ENCODE peak calls at places on chromosomes 12 and 14, in seven cellular contexts. One of them, this sample, is unnamed.

GRCh38 chr14:35879654-35880249 is 53.6 kb downstream of the BRMS1L start:
- DNase-seq in glutamatergic neuron: no peak
- DNase-seq in AG04450: no peak
- DNase-seq in SK-N-SH: peak; percentile 39
- DNase-seq in neural progenitor cell: peak; percentile 18
- DNase-seq in neural crest cell: no peak
- DNase-seq in keratinocyte: no peak
- DNase-seq in this sample: no peak

GRCh38 chr14:100555436-100556067 is 31.7 kb downstream of the BEGAIN start:
- DNase-seq in glutamatergic neuron: no peak
- DNase-seq in AG04450: no peak
- DNase-seq in SK-N-SH: no peak
- DNase-seq in neural progenitor cell: no peak
- DNase-seq in neural crest cell: no peak
- DNase-seq in keratinocyte: no peak
- DNase-seq in this sample: no peak

GRCh38 chr12:60930146-60930545 is 1330.1 kb upstream of the USP15 start:
- DNase-seq in glutamatergic neuron: no peak
- DNase-seq in AG04450: no peak
- DNase-seq in SK-N-SH: no peak
- DNase-seq in neural progenitor cell: no peak
- DNase-seq in neural crest cell: no peak
- DNase-seq in keratinocyte: no peak
- DNase-seq in this sample: no peak

GRCh38 chr14:103542545-103543088 is 13.6 kb downstream of the TRMT61A start:
- DNase-seq in glutamatergic neuron: peak; percentile 94
- DNase-seq in AG04450: no peak
- DNase-seq in SK-N-SH: peak; percentile 67
- DNase-seq in neural progenitor cell: peak; percentile 97
- DNase-seq in neural crest cell: peak; percentile 83
- DNase-seq in keratinocyte: no peak
- DNase-seq in this sample: no peak

GRCh38 chr14:89256951-89257350 is 160.1 kb downstream of the FOXN3 start:
- DNase-seq in glutamatergic neuron: no peak
- DNase-seq in AG04450: no peak
- DNase-seq in SK-N-SH: no peak
- DNase-seq in neural progenitor cell: no peak
- DNase-seq in neural crest cell: no peak
- DNase-seq in keratinocyte: no peak
- DNase-seq in this sample: no peak

GRCh38 chr12:11702959-11703358 is 53.5 kb downstream of the ETV6 start:
- DNase-seq in glutamatergic neuron: no peak
- DNase-seq in AG04450: no peak
- DNase-seq in SK-N-SH: no peak
- DNase-seq in neural progenitor cell: no peak
- DNase-seq in neural crest cell: no peak
- DNase-seq in keratinocyte: no peak
- DNase-seq in this sample: no peak

GRCh38 chr12:121789800-121790748 is 3.4 kb downstream of the RHOF start:
- DNase-seq in glutamatergic neuron: no peak
- DNase-seq in AG04450: no peak
- DNase-seq in SK-N-SH: no peak
- DNase-seq in neural progenitor cell: no peak
- DNase-seq in neural crest cell: no peak
- DNase-seq in keratinocyte: no peak
- DNase-seq in this sample: no peak

GRCh38 chr12:80282761-80283160 is 161.3 kb upstream of the PTPRQ start:
- DNase-seq in glutamatergic neuron: no peak
- DNase-seq in AG04450: no peak
- DNase-seq in SK-N-SH: no peak
- DNase-seq in neural progenitor cell: no peak
- DNase-seq in neural crest cell: no peak
- DNase-seq in keratinocyte: no peak
- DNase-seq in this sample: no peak

GRCh38 chr12:120292411-120292660 is 633 bp upstream of the RNU4-2 start:
- DNase-seq in glutamatergic neuron: no peak
- DNase-seq in AG04450: no peak
- DNase-seq in SK-N-SH: no peak
- DNase-seq in neural progenitor cell: no peak
- DNase-seq in neural crest cell: no peak
- DNase-seq in keratinocyte: no peak
- DNase-seq in this sample: no peak

GRCh38 chr14:61889914-61890351 is 127.7 kb downstream of the SNAPC1 start:
- DNase-seq in glutamatergic neuron: no peak
- DNase-seq in AG04450: no peak
- DNase-seq in SK-N-SH: no peak
- DNase-seq in neural progenitor cell: no peak
- DNase-seq in neural crest cell: no peak
- DNase-seq in keratinocyte: no peak
- DNase-seq in this sample: no peak

GRCh38 chr14:104436741-104437701 is 142.5 kb upstream of the C14orf180 start:
- DNase-seq in glutamatergic neuron: no peak
- DNase-seq in AG04450: no peak
- DNase-seq in SK-N-SH: peak; percentile 82
- DNase-seq in neural progenitor cell: no peak
- DNase-seq in neural crest cell: no peak
- DNase-seq in keratinocyte: no peak
- DNase-seq in this sample: no peak

GRCh38 chr14:105141486-105142281 is 26.9 kb downstream of the JAG2 start:
- DNase-seq in glutamatergic neuron: no peak
- DNase-seq in AG04450: no peak
- DNase-seq in SK-N-SH: no peak
- DNase-seq in neural progenitor cell: no peak
- DNase-seq in neural crest cell: no peak
- DNase-seq in keratinocyte: no peak
- DNase-seq in this sample: no peak

GRCh38 chr14:104085032-104085888 is at the start of gene ASPG:
- DNase-seq in glutamatergic neuron: peak; percentile 52
- DNase-seq in AG04450: no peak
- DNase-seq in SK-N-SH: peak; percentile 50
- DNase-seq in neural progenitor cell: peak; percentile 79
- DNase-seq in neural crest cell: no peak
- DNase-seq in keratinocyte: no peak
- DNase-seq in this sample: no peak

DNA sequence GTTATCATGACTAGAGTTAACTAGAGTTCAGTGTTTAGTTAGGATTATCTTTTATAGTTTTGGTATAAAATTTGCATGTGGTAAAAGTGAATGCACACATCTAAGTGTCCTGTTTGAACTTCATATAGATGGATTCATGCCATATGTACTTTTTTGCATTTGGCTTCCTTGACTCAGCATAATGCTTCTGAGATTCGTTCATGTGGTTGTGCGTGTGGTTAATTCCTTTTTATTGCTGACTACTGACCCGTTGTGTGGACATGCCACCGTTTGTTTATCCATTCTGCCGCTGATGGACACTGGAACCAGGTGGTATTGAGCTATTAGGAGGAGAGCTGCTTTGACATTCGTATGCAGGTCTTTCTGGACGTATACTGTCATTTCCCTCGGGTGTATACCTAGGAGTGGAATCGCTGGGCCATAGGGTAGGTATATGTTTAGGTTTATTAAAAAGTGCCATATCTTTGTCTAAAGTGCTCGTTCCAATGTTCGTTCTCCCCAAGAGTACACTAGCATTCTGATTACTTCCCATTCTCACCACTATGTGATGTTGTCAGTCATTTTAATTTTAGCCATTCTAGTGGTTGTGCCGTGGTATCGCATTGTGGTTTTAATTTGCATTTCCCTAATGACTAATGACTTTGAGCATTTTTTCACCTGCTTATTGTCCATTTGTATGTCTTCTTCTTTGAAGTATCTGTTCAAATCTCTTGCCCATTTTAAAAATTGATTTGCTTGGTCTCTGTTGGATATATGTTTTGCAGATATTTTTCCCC is 37.7 kb downstream of the RIN3 start:
- DNase-seq in glutamatergic neuron: no peak
- DNase-seq in AG04450: no peak
- DNase-seq in SK-N-SH: no peak
- DNase-seq in neural progenitor cell: no peak
- DNase-seq in neural crest cell: no peak
- DNase-seq in keratinocyte: no peak
- DNase-seq in this sample: no peak
- TF ChIP-seq CTCF in glutamatergic neuron: peak; percentile 19
- TF ChIP-seq CTCF in AG04450: no peak
- TF ChIP-seq CTCF in SK-N-SH: peak; percentile 12
- TF ChIP-seq CTCF in neural progenitor cell: no peak
- TF ChIP-seq CTCF in neural crest cell: no peak
- TF ChIP-seq CTCF in keratinocyte: no peak
- TF ChIP-seq CTCF in this sample: no peak

DNA sequence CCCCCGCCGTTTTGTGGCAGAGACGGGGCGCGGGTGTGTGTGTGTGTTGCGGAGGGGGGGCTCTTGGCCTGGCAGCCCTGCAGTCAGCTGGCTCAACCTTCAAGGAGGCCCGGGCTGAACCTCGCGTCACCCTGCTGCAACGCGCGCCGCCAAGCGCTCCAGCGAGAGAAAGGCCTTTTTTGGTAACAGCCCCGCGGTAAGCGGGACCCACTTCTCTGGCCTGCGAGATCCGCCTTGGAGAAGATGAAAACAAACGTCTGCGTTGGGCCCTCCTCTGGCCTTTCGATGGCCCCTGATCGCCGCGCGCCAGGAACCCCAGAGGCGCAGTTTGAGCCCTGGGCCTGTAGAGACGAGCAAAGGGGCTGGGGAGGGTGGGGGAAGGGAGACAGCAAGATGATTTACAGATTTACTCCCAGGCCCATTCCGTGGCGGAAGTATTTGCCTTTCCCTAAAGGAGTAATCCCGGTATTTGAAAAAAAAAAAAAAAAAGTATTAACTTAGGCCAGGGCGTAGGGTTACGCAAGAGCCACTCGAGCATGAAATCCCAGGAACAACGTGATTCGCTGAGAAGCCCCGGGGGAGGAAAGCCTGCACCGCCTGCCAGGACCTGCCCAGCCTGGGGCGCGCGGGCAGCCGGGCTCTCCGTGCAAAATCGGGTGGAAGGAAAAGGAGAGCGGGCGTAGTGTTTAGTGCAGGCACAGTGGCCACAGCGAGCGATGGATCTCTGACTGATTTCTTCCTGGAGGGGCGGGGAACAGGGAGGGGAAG is 4.5 kb upstream of the IRF2BPL start:
- DNase-seq in glutamatergic neuron: peak; percentile 89
- DNase-seq in AG04450: peak; percentile 95
- DNase-seq in SK-N-SH: peak; percentile 87
- DNase-seq in neural progenitor cell: peak; percentile 92
- DNase-seq in neural crest cell: peak; percentile 64
- DNase-seq in keratinocyte: peak; percentile 92
- DNase-seq in this sample: peak; percentile 99
- TF ChIP-seq CTCF in glutamatergic neuron: no peak
- TF ChIP-seq CTCF in AG04450: peak; percentile 22
- TF ChIP-seq CTCF in SK-N-SH: no peak
- TF ChIP-seq CTCF in neural progenitor cell: peak; percentile 10
- TF ChIP-seq CTCF in neural crest cell: no peak
- TF ChIP-seq CTCF in keratinocyte: peak; percentile 7
- TF ChIP-seq CTCF in this sample: peak; percentile 52

GRCh38 chr12:46517579-46517962 is 145.0 kb upstream of the SLC38A2 start:
- DNase-seq in glutamatergic neuron: no peak
- DNase-seq in AG04450: no peak
- DNase-seq in SK-N-SH: no peak
- DNase-seq in neural progenitor cell: no peak
- DNase-seq in neural crest cell: no peak
- DNase-seq in keratinocyte: no peak
- DNase-seq in this sample: no peak
- TF ChIP-seq CTCF in glutamatergic neuron: no peak
- TF ChIP-seq CTCF in AG04450: no peak
- TF ChIP-seq CTCF in SK-N-SH: no peak
- TF ChIP-seq CTCF in neural progenitor cell: peak; percentile 14
- TF ChIP-seq CTCF in neural crest cell: no peak
- TF ChIP-seq CTCF in keratinocyte: no peak
- TF ChIP-seq CTCF in this sample: no peak

GRCh38 chr12:55072093-55072492 is 52.3 kb downstream of the NEUROD4 start:
- DNase-seq in glutamatergic neuron: peak; percentile 78
- DNase-seq in AG04450: no peak
- DNase-seq in SK-N-SH: no peak
- DNase-seq in neural progenitor cell: peak; percentile 79
- DNase-seq in neural crest cell: no peak
- DNase-seq in keratinocyte: no peak
- DNase-seq in this sample: peak; percentile 7
- TF ChIP-seq CTCF in glutamatergic neuron: peak; percentile 36
- TF ChIP-seq CTCF in AG04450: no peak
- TF ChIP-seq CTCF in SK-N-SH: peak; percentile 45
- TF ChIP-seq CTCF in neural progenitor cell: peak; percentile 71
- TF ChIP-seq CTCF in neural crest cell: peak; percentile 47
- TF ChIP-seq CTCF in keratinocyte: peak; percentile 75
- TF ChIP-seq CTCF in this sample: peak; percentile 73

GRCh38 chr12:123494124-123494843 is 36.3 kb downstream of the SNRNP35 start:
- DNase-seq in glutamatergic neuron: no peak
- DNase-seq in AG04450: no peak
- DNase-seq in SK-N-SH: no peak
- DNase-seq in neural progenitor cell: peak; percentile 16
- DNase-seq in neural crest cell: no peak
- DNase-seq in keratinocyte: no peak
- DNase-seq in this sample: no peak

GRCh38 chr12:123490089-123490488 is 32.1 kb downstream of the SNRNP35 start:
- DNase-seq in glutamatergic neuron: no peak
- DNase-seq in AG04450: no peak
- DNase-seq in SK-N-SH: no peak
- DNase-seq in neural progenitor cell: no peak
- DNase-seq in neural crest cell: no peak
- DNase-seq in keratinocyte: no peak
- DNase-seq in this sample: no peak

GRCh38 chr12:123491056-123491455 is 33.1 kb downstream of the SNRNP35 start:
- DNase-seq in glutamatergic neuron: no peak
- DNase-seq in AG04450: no peak
- DNase-seq in SK-N-SH: no peak
- DNase-seq in neural progenitor cell: no peak
- DNase-seq in neural crest cell: no peak
- DNase-seq in keratinocyte: no peak
- DNase-seq in this sample: no peak

GRCh38 chr12:123491481-123491880 is 33.5 kb downstream of the SNRNP35 start:
- DNase-seq in glutamatergic neuron: no peak
- DNase-seq in AG04450: no peak
- DNase-seq in SK-N-SH: no peak
- DNase-seq in neural progenitor cell: no peak
- DNase-seq in neural crest cell: no peak
- DNase-seq in keratinocyte: no peak
- DNase-seq in this sample: no peak

DNA sequence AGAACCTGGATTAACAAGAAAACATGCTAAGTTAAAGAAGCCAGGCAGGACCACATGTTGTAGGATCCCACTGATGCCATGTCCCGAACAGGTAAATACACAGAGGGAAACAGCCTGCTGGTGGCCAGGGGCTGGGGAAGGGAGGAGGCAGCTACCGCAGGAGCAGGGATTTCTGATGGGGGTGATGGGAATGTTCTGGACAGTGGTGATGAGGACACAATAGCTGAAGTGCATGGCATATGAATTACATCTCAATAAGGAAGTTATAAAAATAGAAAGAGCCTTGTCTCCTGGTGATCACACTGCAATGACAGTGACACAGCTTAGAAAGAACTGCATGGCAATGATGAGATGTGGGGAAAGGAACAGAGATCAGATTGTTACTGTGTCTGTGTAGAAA is 34.4 kb downstream of the SNRNP35 start:
- DNase-seq in glutamatergic neuron: no peak
- DNase-seq in AG04450: no peak
- DNase-seq in SK-N-SH: no peak
- DNase-seq in neural progenitor cell: no peak
- DNase-seq in neural crest cell: no peak
- DNase-seq in keratinocyte: no peak
- DNase-seq in this sample: no peak
- TF ChIP-seq CTCF in glutamatergic neuron: no peak
- TF ChIP-seq CTCF in AG04450: no peak
- TF ChIP-seq CTCF in SK-N-SH: no peak
- TF ChIP-seq CTCF in neural progenitor cell: no peak
- TF ChIP-seq CTCF in neural crest cell: no peak
- TF ChIP-seq CTCF in keratinocyte: no peak
- TF ChIP-seq CTCF in this sample: no peak

This sample was measured in LNCaP clone FGC.